ENCODE peak calls at places on chromosomes 2 and 18, in eight cellular contexts. Z is NCI-H2081, C is RPMI8226, V is tibial artery, R is skeletal muscle cell, L is NCI-H1694 treated with DMSO at 0.1 percent for 48 hours, D is heart left ventricle, J is naive B cell. S is an unnamed sample.

GRCh38 chr18:79965119-79965902 is 868 bp downstream of the HSBP1L1 start:
- DNase-seq in Z (no peak), C (peak), V (no peak), R (no peak), L (no peak), D (no peak), J (no peak), S (peak)

GRCh38 chr2:66962625-66963207 is 434.4 kb upstream of the ETAA1 start:
- DNase-seq in Z (no peak), C (no peak), V (no peak), R (no peak), L (no peak), D (no peak), J (no peak), S (no peak)

GRCh38 chr2:238947920-238948710 is 100.2 kb downstream of the TWIST2 start:
- DNase-seq in Z (no peak), C (peak), V (peak), R (peak), L (no peak), D (peak), J (no peak), S (no peak)

GRCh38 chr2:104033399-104033798 is 820.5 kb upstream of the POU3F3 start:
- DNase-seq in Z (peak), C (no peak), V (no peak), R (no peak), L (no peak), D (no peak), J (no peak), S (no peak)

GRCh38 chr2:193187816-193188215 is 993.1 kb upstream of the TMEFF2 start:
- DNase-seq in Z (no peak), C (no peak), V (no peak), R (no peak), L (no peak), D (no peak), J (no peak), S (no peak)

GRCh38 chr2:23954325-23955014 is 14.2 kb downstream of the UBXN2A start:
- DNase-seq in Z (no peak), C (peak), V (no peak), R (no peak), L (no peak), D (no peak), J (no peak), S (no peak)

GRCh38 chr2:191666733-191667132 is 11.2 kb upstream of the NABP1 start:
- DNase-seq in Z (no peak), C (peak), V (no peak), R (no peak), L (no peak), D (no peak), J (no peak), S (no peak)

GRCh38 chr2:31234690-31235503 is 945 bp downstream of the EHD3 start:
- DNase-seq in Z (no peak), C (no peak), V (no peak), R (no peak), L (no peak), D (no peak), J (no peak), S (no peak)

GRCh38 chr2:229714736-229715541 is 584 bp upstream of the DNER start:
- DNase-seq in Z (peak), C (peak), V (peak), R (peak), L (no peak), D (peak), J (no peak), S (peak)

GRCh38 chr2:18814387-18814786 is 225.0 kb upstream of the NT5C1B start:
- DNase-seq in Z (no peak), C (no peak), V (no peak), R (peak), L (no peak), D (no peak), J (no peak), S (no peak)

GRCh38 chr18:58993260-58993659 is 128.6 kb downstream of the ZNF532 start:
- DNase-seq in Z (no peak), C (no peak), V (no peak), R (peak), L (no peak), D (no peak), J (no peak), S (no peak)

GRCh38 chr18:22697561-22697960 is 235.6 kb upstream of the RBBP8 start:
- DNase-seq in Z (no peak), C (no peak), V (no peak), R (no peak), L (no peak), D (no peak), J (no peak), S (no peak)

GRCh38 chr2:128563348-128563687 is 244.7 kb upstream of the HS6ST1 start:
- DNase-seq in Z (no peak), C (no peak), V (peak), R (peak), L (no peak), D (peak), J (no peak), S (peak)

GRCh38 chr2:149055751-149056150 is 17.3 kb downstream of the LYPD6B start:
- DNase-seq in Z (no peak), C (no peak), V (no peak), R (no peak), L (no peak), D (no peak), J (no peak), S (no peak)

GRCh38 chr2:23487735-23488492 is 102.9 kb downstream of the KLHL29 start:
- DNase-seq in Z (no peak), C (peak), V (no peak), R (peak), L (no peak), D (no peak), J (no peak), S (no peak)

GRCh38 chr2:27569398-27569797 is 13.4 kb upstream of the ZNF512 start:
- DNase-seq in Z (no peak), C (no peak), V (no peak), R (no peak), L (no peak), D (no peak), J (no peak), S (no peak)

GRCh38 chr2:225207471-225207870 is 165.2 kb upstream of the DOCK10 start:
- DNase-seq in Z (no peak), C (no peak), V (no peak), R (no peak), L (no peak), D (no peak), J (no peak), S (no peak)

GRCh38 chr2:71787476-71788185 is 334.3 kb downstream of the DYSF start:
- DNase-seq in Z (no peak), C (no peak), V (no peak), R (no peak), L (no peak), D (peak), J (no peak), S (no peak)

GRCh38 chr2:63719052-63719451 is 122.6 kb upstream of the UGP2 start:
- DNase-seq in Z (no peak), C (no peak), V (no peak), R (no peak), L (no peak), D (no peak), J (no peak), S (no peak)

GRCh38 chr2:211745295-211746097 is 793.1 kb downstream of the ERBB4 start:
- DNase-seq in Z (peak), C (peak), V (no peak), R (peak), L (peak), D (peak), J (no peak), S (peak)

GRCh38 chr18:76672627-76673026 is 149.7 kb upstream of the ZNF236 start:
- DNase-seq in Z (no peak), C (no peak), V (no peak), R (no peak), L (no peak), D (no peak), J (no peak), S (no peak)

GRCh38 chr2:65278450-65279030 is 50.9 kb downstream of the ACTR2 start:
- DNase-seq in Z (no peak), C (no peak), V (no peak), R (peak), L (no peak), D (peak), J (no peak), S (no peak)

GRCh38 chr2:75309596-75310290 is 110.4 kb upstream of the TACR1 start:
- DNase-seq in Z (no peak), C (no peak), V (no peak), R (no peak), L (no peak), D (no peak), J (no peak), S (no peak)

GRCh38 chr2:133483201-133483600 is 85.1 kb downstream of the NCKAP5 start:
- DNase-seq in Z (no peak), C (no peak), V (no peak), R (no peak), L (no peak), D (no peak), J (no peak), S (no peak)

GRCh38 chr2:210387074-210387473 is 72.1 kb upstream of the MYL1 start:
- DNase-seq in Z (no peak), C (no peak), V (no peak), R (no peak), L (no peak), D (no peak), J (no peak), S (no peak)

GRCh38 chr2:85789271-85789670 is 35.5 kb downstream of the ATOH8 start:
- DNase-seq in Z (no peak), C (no peak), V (no peak), R (no peak), L (no peak), D (no peak), J (no peak), S (no peak)

GRCh38 chr2:152580722-152581121 is 136.5 kb downstream of the PRPF40A start:
- DNase-seq in Z (no peak), C (no peak), V (no peak), R (no peak), L (no peak), D (no peak), J (no peak), S (peak)

GRCh38 chr2:23199115-23199918 is 185.7 kb upstream of the KLHL29 start:
- DNase-seq in Z (no peak), C (peak), V (no peak), R (no peak), L (peak), D (no peak), J (no peak), S (no peak)

GRCh38 chr2:240556553-240557100 is 1.2 kb downstream of the ANKMY1 start:
- DNase-seq in Z (no peak), C (peak), V (no peak), R (no peak), L (peak), D (peak), J (peak), S (peak)

GRCh38 chr18:26624443-26624842 is 76.1 kb upstream of the KCTD1 start:
- DNase-seq in Z (no peak), C (no peak), V (no peak), R (no peak), L (no peak), D (no peak), J (no peak), S (no peak)

GRCh38 chr2:241218131-241219029 is 29.9 kb downstream of the ANO7 start:
- DNase-seq in Z (no peak), C (peak), V (no peak), R (no peak), L (no peak), D (peak), J (peak), S (peak)